ENCODE peak calls at places on chromosomes 4 and X, in eight cellular contexts. A is AG08395, T is T follicular helper cell, Y is fibroblast of the aortic adventitia, C is SK-MEL-5, R is astrocyte of the spinal cord, I is heart left ventricle, Q is AG04449. L is an unnamed sample.
A peak's percentile ranks its signal among the peaks of the same experiment; 100 is the strongest.

GRCh38 chr4:120685756-120686278 is 236.7 kb downstream of the PRDM5 start:
- DNase-seq in A (no peak), T (no peak), Y (peak; percentile 68), C (no peak), R (no peak), I (no peak), Q (no peak), L (no peak)

GRCh38 chrX:40101430-40101802 is 3.7 kb upstream of the BCOR start:
- DNase-seq in A (no peak), T (no peak), Y (no peak), C (no peak), R (no peak), I (no peak), Q (no peak), L (no peak)

GRCh38 chrX:16250296-16250695 is 83.0 kb downstream of the MAGEB17 start:
- DNase-seq in A (no peak), T (no peak), Y (no peak), C (no peak), R (peak; percentile 15), I (no peak), Q (peak; percentile 5), L (no peak)

GRCh38 chr4:110518889-110519490 is 43.0 kb downstream of the ENPEP start:
- DNase-seq in A (peak; percentile 24), T (no peak), Y (peak; percentile 43), C (peak; percentile 56), R (peak; percentile 33), I (no peak), Q (no peak), L (peak; percentile 39)

GRCh38 chrX:24245201-24245600 is 68.7 kb downstream of the SUPT20HL2 start:
- DNase-seq in A (peak; percentile 78), T (no peak), Y (peak; percentile 84), C (peak; percentile 36), R (peak; percentile 46), I (no peak), Q (no peak), L (peak; percentile 53)

GRCh38 chr4:1500231-1500965 is 94.2 kb upstream of the NKX1-1 start:
- DNase-seq in A (no peak), T (no peak), Y (no peak), C (no peak), R (no peak), I (no peak), Q (no peak), L (no peak)

GRCh38 chr4:107721436-107722090 is 1.5 kb upstream of the PAPSS1 start:
- DNase-seq in A (no peak), T (peak; percentile 26), Y (no peak), C (no peak), R (no peak), I (no peak), Q (no peak), L (no peak)

GRCh38 chr4:76948441-76949292 is 885 bp upstream of the SEPTIN11 start:
- DNase-seq in A (peak; percentile 81), T (peak; percentile 52), Y (peak; percentile 62), C (peak; percentile 46), R (peak; percentile 80), I (peak; percentile 73), Q (no peak), L (peak; percentile 58)

GRCh38 chrX:20274121-20274520 is 7.4 kb upstream of the RPS6KA3 start:
- DNase-seq in A (no peak), T (no peak), Y (no peak), C (no peak), R (no peak), I (no peak), Q (no peak), L (no peak)

GRCh38 chr4:183059797-183060196 is 39.3 kb upstream of the WWC2 start:
- DNase-seq in A (no peak), T (no peak), Y (no peak), C (no peak), R (no peak), I (no peak), Q (no peak), L (no peak)

GRCh38 chrX:67334323-67334722 is 209.5 kb upstream of the AR start:
- DNase-seq in A (no peak), T (no peak), Y (no peak), C (no peak), R (no peak), I (no peak), Q (no peak), L (no peak)

GRCh38 chr4:101649790-101650450 is 140.6 kb upstream of the BANK1 start:
- DNase-seq in A (no peak), T (no peak), Y (peak; percentile 64), C (no peak), R (no peak), I (no peak), Q (no peak), L (no peak)

GRCh38 chr4:185566972-185567749 is 31.9 kb upstream of the PDLIM3 start:
- DNase-seq in A (peak; percentile 55), T (no peak), Y (peak; percentile 91), C (peak; percentile 97), R (peak; percentile 89), I (peak; percentile 73), Q (peak; percentile 31), L (no peak)

GRCh38 chr4:94436512-94436911 is 15.2 kb upstream of the PDLIM5 start:
- DNase-seq in A (no peak), T (no peak), Y (no peak), C (no peak), R (no peak), I (no peak), Q (no peak), L (no peak)

GRCh38 chrX:39850209-39850608 is 247.5 kb downstream of the BCOR start:
- DNase-seq in A (no peak), T (no peak), Y (no peak), C (no peak), R (no peak), I (no peak), Q (no peak), L (no peak)